ENCODE peak calls at places on chromosome 7, in ten cellular contexts. One of them, this sample, is unnamed.

GRCh38 chr7:5478568-5479045 is 55.0 kb upstream of the TNRC18 start:
- DNase-seq in trophoblast cell: no peak
- DNase-seq in GM23248: no peak
- DNase-seq in adrenal gland: no peak
- DNase-seq in heart left ventricle: no peak
- DNase-seq in mammary epithelial cell: no peak
- DNase-seq in tibial nerve: no peak
- DNase-seq in ovary: no peak
- DNase-seq in MM.1S: no peak
- DNase-seq in breast epithelium: no peak
- DNase-seq in this sample: no peak

GRCh38 chr7:51307811-51308737 is 8.5 kb downstream of the COBL start:
- DNase-seq in MM.1S: no peak
- DNase-seq in mammary epithelial cell: no peak
- DNase-seq in heart left ventricle: no peak
- DNase-seq in breast epithelium: no peak
- DNase-seq in GM23248: no peak
- DNase-seq in tibial nerve: no peak
- DNase-seq in adrenal gland: no peak
- DNase-seq in ovary: no peak
- DNase-seq in trophoblast cell: no peak
- DNase-seq in this sample: no peak

GRCh38 chr7:72793791-72794190 is 34.2 kb downstream of the TYW1B start:
- DNase-seq in heart left ventricle: no peak
- DNase-seq in ovary: no peak
- DNase-seq in breast epithelium: no peak
- DNase-seq in mammary epithelial cell: no peak
- DNase-seq in MM.1S: no peak
- DNase-seq in trophoblast cell: no peak
- DNase-seq in GM23248: no peak
- DNase-seq in adrenal gland: no peak
- DNase-seq in tibial nerve: no peak
- DNase-seq in this sample: no peak

GRCh38 chr7:94883676-94884075 is 23.7 kb upstream of the PPP1R9A start:
- DNase-seq in MM.1S: no peak
- DNase-seq in heart left ventricle: no peak
- DNase-seq in GM23248: no peak
- DNase-seq in ovary: no peak
- DNase-seq in adrenal gland: no peak
- DNase-seq in tibial nerve: no peak
- DNase-seq in trophoblast cell: no peak
- DNase-seq in breast epithelium: no peak
- DNase-seq in mammary epithelial cell: no peak
- DNase-seq in this sample: no peak

GRCh38 chr7:7157177-7157886 is 25.0 kb upstream of the C1GALT1 start:
- DNase-seq in adrenal gland: no peak
- DNase-seq in trophoblast cell: no peak
- DNase-seq in MM.1S: peak; percentile 88
- DNase-seq in ovary: no peak
- DNase-seq in mammary epithelial cell: peak; percentile 89
- DNase-seq in breast epithelium: no peak
- DNase-seq in tibial nerve: peak; percentile 22
- DNase-seq in GM23248: peak; percentile 84
- DNase-seq in heart left ventricle: no peak
- DNase-seq in this sample: no peak

GRCh38 chr7:80481196-80481884 is 30.5 kb downstream of the GNAT3 start:
- DNase-seq in GM23248: peak; percentile 13
- DNase-seq in breast epithelium: no peak
- DNase-seq in adrenal gland: no peak
- DNase-seq in MM.1S: no peak
- DNase-seq in heart left ventricle: no peak
- DNase-seq in tibial nerve: no peak
- DNase-seq in mammary epithelial cell: peak; percentile 59
- DNase-seq in ovary: no peak
- DNase-seq in trophoblast cell: peak; percentile 82
- DNase-seq in this sample: no peak

GRCh38 chr7:116863168-116863670 is 832 bp downstream of the CAPZA2 start:
- DNase-seq in trophoblast cell: no peak
- DNase-seq in mammary epithelial cell: peak; percentile 30
- DNase-seq in breast epithelium: no peak
- DNase-seq in ovary: peak; percentile 47
- DNase-seq in GM23248: no peak
- DNase-seq in tibial nerve: no peak
- DNase-seq in adrenal gland: peak; percentile 43
- DNase-seq in MM.1S: no peak
- DNase-seq in heart left ventricle: peak; percentile 22
- DNase-seq in this sample: peak; percentile 18

GRCh38 chr7:148727501-148728278 is 29.0 kb downstream of the CUL1 start:
- DNase-seq in MM.1S: no peak
- DNase-seq in heart left ventricle: no peak
- DNase-seq in mammary epithelial cell: peak; percentile 54
- DNase-seq in GM23248: no peak
- DNase-seq in adrenal gland: no peak
- DNase-seq in breast epithelium: no peak
- DNase-seq in trophoblast cell: peak; percentile 77
- DNase-seq in ovary: no peak
- DNase-seq in tibial nerve: no peak
- DNase-seq in this sample: no peak

GRCh38 chr7:2473496-2474180 is 2.6 kb downstream of the GRIFIN start:
- DNase-seq in ovary: no peak
- DNase-seq in MM.1S: no peak
- DNase-seq in adrenal gland: no peak
- DNase-seq in mammary epithelial cell: no peak
- DNase-seq in GM23248: no peak
- DNase-seq in trophoblast cell: no peak
- DNase-seq in heart left ventricle: no peak
- DNase-seq in tibial nerve: no peak
- DNase-seq in breast epithelium: no peak
- DNase-seq in this sample: no peak

GRCh38 chr7:109003742-109004141 is 434.1 kb downstream of the DNAJB9 start:
- DNase-seq in ovary: no peak
- DNase-seq in GM23248: no peak
- DNase-seq in heart left ventricle: no peak
- DNase-seq in tibial nerve: no peak
- DNase-seq in breast epithelium: no peak
- DNase-seq in trophoblast cell: peak; percentile 2
- DNase-seq in MM.1S: no peak
- DNase-seq in mammary epithelial cell: peak; percentile 0
- DNase-seq in adrenal gland: no peak
- DNase-seq in this sample: no peak

GRCh38 chr7:147400221-147400689 is 1190.3 kb upstream of the C7orf33 start:
- DNase-seq in trophoblast cell: no peak
- DNase-seq in adrenal gland: no peak
- DNase-seq in MM.1S: peak; percentile 79
- DNase-seq in heart left ventricle: no peak
- DNase-seq in breast epithelium: no peak
- DNase-seq in ovary: no peak
- DNase-seq in mammary epithelial cell: no peak
- DNase-seq in tibial nerve: no peak
- DNase-seq in GM23248: peak; percentile 61
- DNase-seq in this sample: no peak

GRCh38 chr7:155318245-155318644 is 20.6 kb downstream of the INSIG1 start:
- DNase-seq in tibial nerve: no peak
- DNase-seq in trophoblast cell: no peak
- DNase-seq in adrenal gland: no peak
- DNase-seq in ovary: no peak
- DNase-seq in GM23248: no peak
- DNase-seq in MM.1S: no peak
- DNase-seq in heart left ventricle: no peak
- DNase-seq in breast epithelium: no peak
- DNase-seq in mammary epithelial cell: no peak
- DNase-seq in this sample: no peak

GRCh38 chr7:4345004-4345403 is 337.1 kb upstream of the FOXK1 start:
- DNase-seq in ovary: no peak
- DNase-seq in tibial nerve: no peak
- DNase-seq in heart left ventricle: no peak
- DNase-seq in mammary epithelial cell: no peak
- DNase-seq in breast epithelium: no peak
- DNase-seq in adrenal gland: no peak
- DNase-seq in GM23248: no peak
- DNase-seq in trophoblast cell: no peak
- DNase-seq in MM.1S: no peak
- DNase-seq in this sample: no peak

GRCh38 chr7:130888017-130888371 is 154.0 kb upstream of the KLF14 start:
- DNase-seq in mammary epithelial cell: no peak
- DNase-seq in heart left ventricle: no peak
- DNase-seq in MM.1S: no peak
- DNase-seq in tibial nerve: no peak
- DNase-seq in adrenal gland: no peak
- DNase-seq in ovary: no peak
- DNase-seq in trophoblast cell: no peak
- DNase-seq in breast epithelium: no peak
- DNase-seq in GM23248: peak; percentile 72
- DNase-seq in this sample: peak; percentile 52

GRCh38 chr7:130888468-130888867 is 154.5 kb upstream of the KLF14 start:
- DNase-seq in GM23248: no peak
- DNase-seq in breast epithelium: no peak
- DNase-seq in heart left ventricle: no peak
- DNase-seq in MM.1S: no peak
- DNase-seq in tibial nerve: no peak
- DNase-seq in ovary: no peak
- DNase-seq in adrenal gland: no peak
- DNase-seq in mammary epithelial cell: no peak
- DNase-seq in trophoblast cell: no peak
- DNase-seq in this sample: no peak

GRCh38 chr7:130890176-130891020 is 156.4 kb upstream of the KLF14 start:
- DNase-seq in breast epithelium: no peak
- DNase-seq in trophoblast cell: no peak
- DNase-seq in ovary: no peak
- DNase-seq in mammary epithelial cell: no peak
- DNase-seq in MM.1S: no peak
- DNase-seq in tibial nerve: peak; percentile 61
- DNase-seq in GM23248: peak; percentile 58
- DNase-seq in adrenal gland: no peak
- DNase-seq in heart left ventricle: no peak
- DNase-seq in this sample: peak; percentile 70

GRCh38 chr7:130886438-130887135 is 152.6 kb upstream of the KLF14 start:
- DNase-seq in GM23248: peak; percentile 44
- DNase-seq in mammary epithelial cell: no peak
- DNase-seq in trophoblast cell: no peak
- DNase-seq in MM.1S: no peak
- DNase-seq in tibial nerve: no peak
- DNase-seq in ovary: no peak
- DNase-seq in adrenal gland: no peak
- DNase-seq in breast epithelium: no peak
- DNase-seq in heart left ventricle: no peak
- DNase-seq in this sample: peak; percentile 63

DNA sequence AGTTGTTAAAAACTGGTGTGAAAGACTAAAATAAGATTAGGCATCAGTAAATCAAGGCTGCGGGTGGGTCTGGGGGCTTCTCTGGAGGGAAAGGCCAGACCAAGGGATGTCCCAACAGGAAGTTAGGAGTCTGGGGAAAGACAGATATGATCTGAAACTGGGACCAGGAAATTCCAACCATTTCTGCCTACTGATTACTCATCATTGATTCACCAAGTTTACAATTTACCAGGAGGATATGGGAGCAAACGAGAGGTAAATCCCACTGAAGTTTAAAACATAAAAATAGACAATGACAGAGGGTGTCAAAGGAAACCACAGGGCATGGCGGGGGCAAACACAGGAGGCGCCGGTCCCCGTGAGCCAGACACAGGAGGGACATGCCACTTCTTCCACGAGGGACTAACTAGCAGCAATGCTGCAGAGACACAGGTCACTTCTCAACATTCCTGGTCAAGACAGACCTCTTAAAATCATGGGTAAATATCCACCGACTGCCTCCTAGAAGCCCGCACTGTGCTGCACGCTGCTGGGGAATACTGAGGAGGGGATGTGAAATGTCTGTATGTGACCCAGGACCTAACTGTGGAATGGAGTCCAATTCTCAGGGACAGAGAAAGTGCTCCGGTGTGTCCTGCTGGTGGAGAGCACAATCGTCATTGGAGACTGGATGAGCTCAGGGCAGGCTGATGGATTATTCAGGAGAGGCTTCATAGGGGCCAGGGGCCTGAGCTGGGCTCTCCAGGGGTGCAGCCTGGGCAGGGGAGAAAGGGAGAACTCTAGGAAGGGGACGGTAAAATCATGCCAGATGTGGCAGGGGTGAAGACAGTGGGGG is 153.4 kb upstream of the KLF14 start:
- DNase-seq in MM.1S: no peak
- DNase-seq in adrenal gland: no peak
- DNase-seq in ovary: no peak
- DNase-seq in breast epithelium: no peak
- DNase-seq in GM23248: peak; percentile 91
- DNase-seq in tibial nerve: no peak
- DNase-seq in heart left ventricle: no peak
- DNase-seq in mammary epithelial cell: peak; percentile 83
- DNase-seq in trophoblast cell: peak; percentile 53
- DNase-seq in this sample: peak; percentile 75
- H3K4me1 ChIP-seq in MM.1S: no peaks in the 10 kb centered on the region
- H3K4me1 ChIP-seq in adrenal gland: peaks cover 24% of the 10 kb centered on the region
- H3K4me1 ChIP-seq in ovary: peaks cover 9% of the 10 kb centered on the region
- H3K4me1 ChIP-seq in breast epithelium: no peaks in the 10 kb centered on the region
- H3K4me1 ChIP-seq in GM23248: peaks cover 86% of the 10 kb centered on the region
- H3K4me1 ChIP-seq in tibial nerve: no peaks in the 10 kb centered on the region
- H3K4me1 ChIP-seq in heart left ventricle: peaks cover 42% of the 10 kb centered on the region
- H3K4me1 ChIP-seq in mammary epithelial cell: peaks cover 67% of the 10 kb centered on the region
- H3K4me1 ChIP-seq in trophoblast cell: peaks cover 31% of the 10 kb centered on the region
- H3K4me1 ChIP-seq in this sample: peaks cover 95% of the 10 kb centered on the region

GRCh38 chr7:128000048-128000447 is 31.2 kb downstream of the LRRC4 start:
- DNase-seq in ovary: no peak
- DNase-seq in mammary epithelial cell: no peak
- DNase-seq in MM.1S: no peak
- DNase-seq in tibial nerve: no peak
- DNase-seq in GM23248: no peak
- DNase-seq in heart left ventricle: no peak
- DNase-seq in trophoblast cell: no peak
- DNase-seq in breast epithelium: no peak
- DNase-seq in adrenal gland: no peak
- DNase-seq in this sample: no peak
- H3K4me1 ChIP-seq in ovary: peaks cover 20% of the 10 kb centered on the region
- H3K4me1 ChIP-seq in mammary epithelial cell: no peaks in the 10 kb centered on the region
- H3K4me1 ChIP-seq in MM.1S: peaks cover 39% of the 10 kb centered on the region
- H3K4me1 ChIP-seq in tibial nerve: no peaks in the 10 kb centered on the region
- H3K4me1 ChIP-seq in GM23248: peaks cover 20% of the 10 kb centered on the region
- H3K4me1 ChIP-seq in heart left ventricle: peaks cover 31% of the 10 kb centered on the region
- H3K4me1 ChIP-seq in trophoblast cell: peaks cover 17% of the 10 kb centered on the region
- H3K4me1 ChIP-seq in breast epithelium: no peaks in the 10 kb centered on the region
- H3K4me1 ChIP-seq in adrenal gland: peaks cover 34% of the 10 kb centered on the region
- H3K4me1 ChIP-seq in this sample: peaks cover 14% of the 10 kb centered on the region

GRCh38 chr7:25349283-25349682 is 121.0 kb upstream of the NPVF start:
- DNase-seq in MM.1S: no peak
- DNase-seq in breast epithelium: no peak
- DNase-seq in mammary epithelial cell: no peak
- DNase-seq in heart left ventricle: no peak
- DNase-seq in trophoblast cell: no peak
- DNase-seq in ovary: no peak
- DNase-seq in adrenal gland: no peak
- DNase-seq in tibial nerve: no peak
- DNase-seq in GM23248: no peak
- DNase-seq in this sample: no peak
- H3K4me1 ChIP-seq in MM.1S: no peaks in the 10 kb centered on the region
- H3K4me1 ChIP-seq in breast epithelium: no peaks in the 10 kb centered on the region
- H3K4me1 ChIP-seq in mammary epithelial cell: no peaks in the 10 kb centered on the region
- H3K4me1 ChIP-seq in heart left ventricle: no peaks in the 10 kb centered on the region
- H3K4me1 ChIP-seq in trophoblast cell: peaks cover 7% of the 10 kb centered on the region
- H3K4me1 ChIP-seq in ovary: no peaks in the 10 kb centered on the region
- H3K4me1 ChIP-seq in adrenal gland: no peaks in the 10 kb centered on the region
- H3K4me1 ChIP-seq in tibial nerve: no peaks in the 10 kb centered on the region
- H3K4me1 ChIP-seq in GM23248: no peaks in the 10 kb centered on the region
- H3K4me1 ChIP-seq in this sample: no peaks in the 10 kb centered on the region

GRCh38 chr7:97305589-97305988 is 188.1 kb downstream of the SDHAF3 start:
- DNase-seq in MM.1S: no peak
- DNase-seq in trophoblast cell: no peak
- DNase-seq in GM23248: no peak
- DNase-seq in adrenal gland: no peak
- DNase-seq in breast epithelium: no peak
- DNase-seq in ovary: no peak
- DNase-seq in mammary epithelial cell: no peak
- DNase-seq in heart left ventricle: no peak
- DNase-seq in tibial nerve: no peak
- DNase-seq in this sample: no peak

GRCh38 chr7:97307521-97308108 is 190.1 kb downstream of the SDHAF3 start:
- DNase-seq in tibial nerve: no peak
- DNase-seq in adrenal gland: no peak
- DNase-seq in MM.1S: no peak
- DNase-seq in breast epithelium: no peak
- DNase-seq in heart left ventricle: no peak
- DNase-seq in mammary epithelial cell: no peak
- DNase-seq in GM23248: no peak
- DNase-seq in trophoblast cell: no peak
- DNase-seq in ovary: no peak
- DNase-seq in this sample: no peak
- H3K4me1 ChIP-seq in tibial nerve: no peaks in the 10 kb centered on the region
- H3K4me1 ChIP-seq in adrenal gland: no peaks in the 10 kb centered on the region
- H3K4me1 ChIP-seq in MM.1S: no peaks in the 10 kb centered on the region
- H3K4me1 ChIP-seq in breast epithelium: no peaks in the 10 kb centered on the region
- H3K4me1 ChIP-seq in heart left ventricle: no peaks in the 10 kb centered on the region
- H3K4me1 ChIP-seq in mammary epithelial cell: no peaks in the 10 kb centered on the region
- H3K4me1 ChIP-seq in GM23248: no peaks in the 10 kb centered on the region
- H3K4me1 ChIP-seq in trophoblast cell: no peaks in the 10 kb centered on the region
- H3K4me1 ChIP-seq in ovary: no peaks in the 10 kb centered on the region
- H3K4me1 ChIP-seq in this sample: no peaks in the 10 kb centered on the region